ENCODE peak calls at places on chromosome 3, in six cellular contexts. V, S, A, O, P and C are unnamed samples.

GRCh38 chr3:134638385-134639020 is 12.3 kb downstream of the KY start:
- DNase-seq in V (no peak), O (no peak), S (no peak), P (no peak), A (no peak), C (no peak)

GRCh38 chr3:153958635-153959320 is 162.4 kb upstream of the ARHGEF26 start:
- DNase-seq in S (no peak), V (no peak), P (no peak), A (no peak), O (no peak), C (no peak)

GRCh38 chr3:140595295-140595694 is 82.6 kb upstream of the TRIM42 start:
- DNase-seq in P (no peak), A (no peak), V (peak), O (no peak), S (no peak), C (no peak)

GRCh38 chr3:184716652-184717607 is 5.1 kb upstream of the MAGEF1 start:
- DNase-seq in S (no peak), P (no peak), A (peak), V (no peak), O (no peak), C (peak)

GRCh38 chr3:77411990-77412389 is 372.1 kb downstream of the ROBO2 start:
- DNase-seq in S (no peak), V (no peak), P (no peak), O (no peak), A (no peak), C (no peak)

GRCh38 chr3:18679226-18679625 is 254.1 kb upstream of the SATB1 start:
- DNase-seq in A (no peak), S (no peak), P (no peak), V (no peak), O (no peak), C (no peak)

GRCh38 chr3:127256138-127256537 is 31.7 kb downstream of the PRR20G start:
- DNase-seq in S (no peak), P (no peak), O (no peak), A (no peak), V (no peak), C (no peak)

GRCh38 chr3:113771993-113772392 is 25.2 kb downstream of the ATP6V1A start:
- DNase-seq in V (no peak), S (no peak), P (no peak), O (no peak), A (peak), C (no peak)

GRCh38 chr3:196203833-196204232 is 7.4 kb downstream of the ZDHHC19 start:
- DNase-seq in S (no peak), O (no peak), P (no peak), A (no peak), V (no peak), C (no peak)

GRCh38 chr3:58179235-58180098 is 31.3 kb downstream of the DNASE1L3 start:
- DNase-seq in O (no peak), P (no peak), V (no peak), S (no peak), A (no peak), C (peak)

GRCh38 chr3:4562595-4562994 is 69.4 kb downstream of the ITPR1 start:
- DNase-seq in A (no peak), V (no peak), S (no peak), P (no peak), O (no peak), C (no peak)

GRCh38 chr3:20837676-20838302 is 651.8 kb upstream of the SGO1 start:
- DNase-seq in P (no peak), V (no peak), O (no peak), A (no peak), S (no peak), C (no peak)

GRCh38 chr3:144028798-144029411 is 57.3 kb downstream of the DIPK2A start:
- DNase-seq in P (no peak), V (no peak), S (no peak), O (peak), A (no peak), C (peak)

GRCh38 chr3:63097396-63097795 is 180.7 kb upstream of the SYNPR start:
- DNase-seq in P (no peak), V (no peak), O (no peak), S (no peak), A (no peak), C (no peak)

GRCh38 chr3:188720636-188721035 is 451.1 kb upstream of the TPRG1 start:
- DNase-seq in V (no peak), S (peak), A (peak), O (no peak), P (peak), C (no peak)

GRCh38 chr3:159077860-159078259 is 276.0 kb downstream of the MFSD1 start:
- DNase-seq in A (no peak), S (no peak), P (peak), O (no peak), V (no peak), C (no peak)

GRCh38 chr3:154427685-154428291 is 2.2 kb downstream of the GPR149 start:
- DNase-seq in S (no peak), A (no peak), V (no peak), P (no peak), O (no peak), C (no peak)

GRCh38 chr3:52176951-52177700 is 20.8 kb upstream of the ALAS1 start:
- DNase-seq in A (peak), V (no peak), S (no peak), P (no peak), O (no peak), C (no peak)

GRCh38 chr3:48966876-48967361 is 23.1 kb upstream of the P4HTM start:
- DNase-seq in O (no peak), P (no peak), A (no peak), V (no peak), S (no peak), C (no peak)

GRCh38 chr3:23308986-23309625 is 106.0 kb downstream of the UBE2E2 start:
- DNase-seq in O (no peak), V (no peak), P (no peak), S (no peak), A (no peak), C (no peak)

GRCh38 chr3:110198717-110199587 is 861.6 kb upstream of the DPPA4 start:
- DNase-seq in S (no peak), A (no peak), O (no peak), V (no peak), P (no peak), C (no peak)

DNA sequence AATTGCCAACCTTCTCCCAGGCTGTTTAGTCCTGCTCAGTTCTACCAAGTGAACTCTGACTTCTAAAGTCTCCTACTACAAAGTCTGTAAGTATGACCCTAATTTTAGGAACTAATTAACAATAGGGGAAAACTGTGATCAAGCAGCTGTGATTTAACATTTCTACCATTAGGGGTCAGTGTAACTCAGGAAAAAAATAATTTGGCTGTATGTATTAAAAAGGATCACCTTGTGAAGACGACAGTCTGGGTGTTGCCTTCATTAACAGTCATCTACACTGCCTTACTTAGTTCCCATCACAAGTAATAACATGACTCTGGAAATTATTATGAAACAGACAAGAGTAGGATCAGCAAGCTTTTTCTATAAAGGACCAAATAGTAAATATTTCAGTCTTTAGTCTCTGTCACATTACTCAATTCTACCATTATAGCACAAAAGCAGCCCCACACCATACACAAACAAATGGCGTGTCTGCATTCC is 4.2 kb upstream of the NPHP3 start:
- DNase-seq in V (peak), P (peak), A (peak), O (no peak), S (peak), C (peak)
- TF ChIP-seq MAX in V (no peak), P (no peak), A (no peak), O (no peak), S (no peak), C (no peak)

DNA sequence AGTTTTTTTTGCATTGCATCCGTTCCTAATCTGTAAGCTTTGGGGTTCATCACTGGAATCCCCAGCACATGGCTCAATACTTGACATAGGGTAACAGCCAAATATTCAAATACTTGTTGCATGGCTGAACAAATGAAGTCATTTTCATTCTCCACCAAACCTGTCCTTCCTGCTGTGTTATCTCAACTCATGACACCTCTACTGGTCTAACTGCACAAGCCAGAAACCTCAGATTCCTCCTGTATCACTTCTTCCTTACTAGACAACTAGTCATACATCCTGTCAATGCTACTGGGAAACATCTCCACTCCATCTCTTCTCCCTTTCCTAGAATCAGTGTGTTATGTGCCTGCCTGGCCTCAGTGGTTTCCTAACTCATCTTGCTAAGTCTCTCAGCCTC is 43.4 kb downstream of the ST3GAL6 start:
- DNase-seq in V (no peak), P (no peak), A (no peak), O (no peak), S (no peak), C (no peak)
- TF ChIP-seq MYC in V (no peak), P (no peak), A (no peak), O (no peak), S (no peak), C (no peak)

GRCh38 chr3:138774529-138775253 is 60.0 kb downstream of the PIK3CB start:
- DNase-seq in A (peak), S (peak), V (no peak), P (peak), O (no peak), C (peak)
- TF ChIP-seq CTCF in A (peak), S (no peak), V (no peak), P (no peak), O (no peak), C (no peak)

DNA sequence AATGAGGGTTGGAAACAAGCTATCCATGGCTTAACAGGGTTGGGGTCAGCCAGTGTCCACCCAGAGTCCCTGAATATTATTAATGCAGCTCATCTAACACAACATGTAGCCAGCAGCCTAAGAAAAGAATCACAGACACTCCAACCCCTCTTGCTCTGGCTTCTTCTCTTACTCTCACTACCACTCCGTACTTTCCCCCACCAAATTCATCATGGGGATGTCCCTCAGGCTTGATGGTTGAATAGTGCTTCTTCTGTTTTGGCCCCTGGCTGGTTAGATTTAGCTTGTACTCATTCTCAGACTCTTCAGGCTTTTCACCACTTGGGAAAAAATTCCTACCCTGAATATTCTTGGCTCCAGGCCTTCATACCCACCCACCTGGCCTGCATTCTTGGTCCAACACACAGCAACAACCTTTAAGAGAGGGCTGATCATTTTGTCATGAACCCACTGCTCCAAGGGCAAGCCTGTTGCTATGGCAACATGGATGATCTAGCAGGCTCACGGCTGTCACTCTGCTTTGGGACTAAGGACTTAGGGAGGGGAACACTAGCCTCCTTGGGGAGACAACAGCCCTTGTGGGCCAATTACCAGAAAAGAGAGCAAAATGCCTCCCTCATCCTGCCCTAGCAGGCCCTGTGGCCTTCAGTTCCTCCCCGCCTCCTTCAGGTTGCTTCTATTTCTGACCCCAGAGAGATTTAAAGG is 9.4 kb upstream of the MED12L start:
- DNase-seq in A (no peak), V (no peak), P (no peak), S (no peak), O (no peak), C (no peak)
- TF ChIP-seq MAX in A (no peak), V (no peak), P (no peak), S (no peak), O (no peak), C (no peak)

GRCh38 chr3:37979798-37980476 is 10.6 kb upstream of the VILL start:
- DNase-seq in S (no peak), P (no peak), O (no peak), V (no peak), A (no peak), C (peak)
- TF ChIP-seq MYC in S (no peak), P (no peak), O (no peak), V (no peak), A (no peak), C (peak)